ENCODE peak calls at places on chromosomes 6 and 20, in six cellular contexts. One of them, this sample, is unnamed.

GRCh38 chr6:16982827-16983226 is 119.0 kb upstream of the STMND1 start:
- DNase-seq in neural crest cell: no peak
- DNase-seq in GM12865: peak; percentile 57
- DNase-seq in dorsolateral prefrontal cortex: no peak
- DNase-seq in heart right ventricle: no peak
- DNase-seq in progenitor cell of endocrine pancreas: no peak
- DNase-seq in this sample: peak; percentile 7

GRCh38 chr20:58072695-58073671 is 155.5 kb downstream of the ANKRD60 start:
- DNase-seq in neural crest cell: no peak
- DNase-seq in GM12865: no peak
- DNase-seq in dorsolateral prefrontal cortex: no peak
- DNase-seq in heart right ventricle: no peak
- DNase-seq in progenitor cell of endocrine pancreas: no peak
- DNase-seq in this sample: no peak

GRCh38 chr6:56902551-56903464 is 52.1 kb upstream of the BEND6 start:
- DNase-seq in neural crest cell: no peak
- DNase-seq in GM12865: peak; percentile 57
- DNase-seq in dorsolateral prefrontal cortex: peak; percentile 47
- DNase-seq in heart right ventricle: peak; percentile 9
- DNase-seq in progenitor cell of endocrine pancreas: no peak
- DNase-seq in this sample: peak; percentile 20

GRCh38 chr20:57392130-57392445 is 892 bp downstream of the RBM38 start:
- DNase-seq in neural crest cell: no peak
- DNase-seq in GM12865: peak; percentile 46
- DNase-seq in dorsolateral prefrontal cortex: no peak
- DNase-seq in heart right ventricle: no peak
- DNase-seq in progenitor cell of endocrine pancreas: no peak
- DNase-seq in this sample: peak; percentile 47

GRCh38 chr6:68778356-68779020 is 143.4 kb downstream of the ADGRB3 start:
- DNase-seq in neural crest cell: peak; percentile 8
- DNase-seq in GM12865: peak; percentile 26
- DNase-seq in dorsolateral prefrontal cortex: peak; percentile 67
- DNase-seq in heart right ventricle: peak; percentile 39
- DNase-seq in progenitor cell of endocrine pancreas: peak; percentile 15
- DNase-seq in this sample: no peak

GRCh38 chr6:167567142-167568033 is 242.5 kb downstream of the TTLL2 start:
- DNase-seq in neural crest cell: no peak
- DNase-seq in GM12865: no peak
- DNase-seq in dorsolateral prefrontal cortex: no peak
- DNase-seq in heart right ventricle: no peak
- DNase-seq in progenitor cell of endocrine pancreas: no peak
- DNase-seq in this sample: no peak

GRCh38 chr6:7914991-7915789 is 4.6 kb upstream of the TXNDC5 start:
- DNase-seq in neural crest cell: no peak
- DNase-seq in GM12865: peak; percentile 69
- DNase-seq in dorsolateral prefrontal cortex: no peak
- DNase-seq in heart right ventricle: peak; percentile 76
- DNase-seq in progenitor cell of endocrine pancreas: no peak
- DNase-seq in this sample: no peak

GRCh38 chr20:20593447-20594170 is 118.8 kb downstream of the RALGAPA2 start:
- DNase-seq in neural crest cell: peak; percentile 42
- DNase-seq in GM12865: peak; percentile 66
- DNase-seq in dorsolateral prefrontal cortex: peak; percentile 80
- DNase-seq in heart right ventricle: no peak
- DNase-seq in progenitor cell of endocrine pancreas: no peak
- DNase-seq in this sample: peak; percentile 36

GRCh38 chr6:106560966-106561740 is 68.1 kb downstream of the RTN4IP1 start:
- DNase-seq in neural crest cell: no peak
- DNase-seq in GM12865: no peak
- DNase-seq in dorsolateral prefrontal cortex: no peak
- DNase-seq in heart right ventricle: no peak
- DNase-seq in progenitor cell of endocrine pancreas: no peak
- DNase-seq in this sample: no peak

GRCh38 chr6:142885182-142885867 is 59.7 kb downstream of the HIVEP2 start:
- DNase-seq in neural crest cell: no peak
- DNase-seq in GM12865: peak; percentile 88
- DNase-seq in dorsolateral prefrontal cortex: no peak
- DNase-seq in heart right ventricle: peak; percentile 61
- DNase-seq in progenitor cell of endocrine pancreas: no peak
- DNase-seq in this sample: peak; percentile 19

GRCh38 chr20:64216036-64216435 is 39.5 kb upstream of the PCMTD2 start:
- DNase-seq in neural crest cell: no peak
- DNase-seq in GM12865: no peak
- DNase-seq in dorsolateral prefrontal cortex: peak; percentile 88
- DNase-seq in heart right ventricle: peak; percentile 28
- DNase-seq in progenitor cell of endocrine pancreas: no peak
- DNase-seq in this sample: no peak

GRCh38 chr6:137867685-137868509 is 838 bp downstream of the TNFAIP3 start:
- DNase-seq in neural crest cell: peak; percentile 10
- DNase-seq in GM12865: peak; percentile 69
- DNase-seq in dorsolateral prefrontal cortex: no peak
- DNase-seq in heart right ventricle: no peak
- DNase-seq in progenitor cell of endocrine pancreas: no peak
- DNase-seq in this sample: no peak

GRCh38 chr6:138620630-138621029 is 121.3 kb upstream of the NHSL1 start:
- DNase-seq in neural crest cell: no peak
- DNase-seq in GM12865: no peak
- DNase-seq in dorsolateral prefrontal cortex: no peak
- DNase-seq in heart right ventricle: no peak
- DNase-seq in progenitor cell of endocrine pancreas: no peak
- DNase-seq in this sample: no peak

GRCh38 chr6:110664933-110665332 is 150.3 kb downstream of the CDK19 start:
- DNase-seq in neural crest cell: no peak
- DNase-seq in GM12865: peak; percentile 23
- DNase-seq in dorsolateral prefrontal cortex: no peak
- DNase-seq in heart right ventricle: no peak
- DNase-seq in progenitor cell of endocrine pancreas: no peak
- DNase-seq in this sample: peak; percentile 20

GRCh38 chr6:17311595-17312311 is 30.6 kb downstream of the RBM24 start:
- DNase-seq in neural crest cell: no peak
- DNase-seq in GM12865: no peak
- DNase-seq in dorsolateral prefrontal cortex: no peak
- DNase-seq in heart right ventricle: peak; percentile 34
- DNase-seq in progenitor cell of endocrine pancreas: no peak
- DNase-seq in this sample: no peak

GRCh38 chr6:152642578-152643375 is 5.6 kb upstream of the SYNE1 start:
- DNase-seq in neural crest cell: peak; percentile 5
- DNase-seq in GM12865: peak; percentile 89
- DNase-seq in dorsolateral prefrontal cortex: peak; percentile 72
- DNase-seq in heart right ventricle: peak; percentile 73
- DNase-seq in progenitor cell of endocrine pancreas: peak; percentile 31
- DNase-seq in this sample: no peak

GRCh38 chr20:8535403-8536003 is 403.4 kb downstream of the PLCB1 start:
- DNase-seq in neural crest cell: no peak
- DNase-seq in GM12865: peak; percentile 32
- DNase-seq in dorsolateral prefrontal cortex: no peak
- DNase-seq in heart right ventricle: no peak
- DNase-seq in progenitor cell of endocrine pancreas: no peak
- DNase-seq in this sample: peak; percentile 9

GRCh38 chr6:131694832-131695426 is 6.3 kb downstream of the OR2A4 start:
- DNase-seq in neural crest cell: peak; percentile 48
- DNase-seq in GM12865: peak; percentile 49
- DNase-seq in dorsolateral prefrontal cortex: peak; percentile 4
- DNase-seq in heart right ventricle: peak; percentile 54
- DNase-seq in progenitor cell of endocrine pancreas: peak; percentile 49
- DNase-seq in this sample: peak; percentile 60

GRCh38 chr6:4910060-4910746 is 93.6 kb downstream of the RPP40 start:
- DNase-seq in neural crest cell: no peak
- DNase-seq in GM12865: no peak
- DNase-seq in dorsolateral prefrontal cortex: no peak
- DNase-seq in heart right ventricle: no peak
- DNase-seq in progenitor cell of endocrine pancreas: no peak
- DNase-seq in this sample: no peak

GRCh38 chr6:141212296-141212695 is 920.4 kb upstream of the GJE1 start:
- DNase-seq in neural crest cell: no peak
- DNase-seq in GM12865: no peak
- DNase-seq in dorsolateral prefrontal cortex: no peak
- DNase-seq in heart right ventricle: no peak
- DNase-seq in progenitor cell of endocrine pancreas: no peak
- DNase-seq in this sample: no peak
- TF ChIP-seq CTCF in neural crest cell: no peak
- TF ChIP-seq CTCF in GM12865: no peak
- TF ChIP-seq CTCF in dorsolateral prefrontal cortex: no peak
- TF ChIP-seq CTCF in heart right ventricle: no peak
- TF ChIP-seq CTCF in progenitor cell of endocrine pancreas: no peak
- TF ChIP-seq CTCF in this sample: no peak

GRCh38 chr6:154408906-154409500 is 52.4 kb upstream of the IPCEF1 start:
- DNase-seq in neural crest cell: no peak
- DNase-seq in GM12865: peak; percentile 36
- DNase-seq in dorsolateral prefrontal cortex: no peak
- DNase-seq in heart right ventricle: no peak
- DNase-seq in progenitor cell of endocrine pancreas: no peak
- DNase-seq in this sample: no peak
- TF ChIP-seq CTCF in neural crest cell: peak; percentile 41
- TF ChIP-seq CTCF in GM12865: no peak
- TF ChIP-seq CTCF in dorsolateral prefrontal cortex: peak; percentile 38
- TF ChIP-seq CTCF in heart right ventricle: peak; percentile 14
- TF ChIP-seq CTCF in progenitor cell of endocrine pancreas: peak; percentile 35
- TF ChIP-seq CTCF in this sample: no peak

DNA sequence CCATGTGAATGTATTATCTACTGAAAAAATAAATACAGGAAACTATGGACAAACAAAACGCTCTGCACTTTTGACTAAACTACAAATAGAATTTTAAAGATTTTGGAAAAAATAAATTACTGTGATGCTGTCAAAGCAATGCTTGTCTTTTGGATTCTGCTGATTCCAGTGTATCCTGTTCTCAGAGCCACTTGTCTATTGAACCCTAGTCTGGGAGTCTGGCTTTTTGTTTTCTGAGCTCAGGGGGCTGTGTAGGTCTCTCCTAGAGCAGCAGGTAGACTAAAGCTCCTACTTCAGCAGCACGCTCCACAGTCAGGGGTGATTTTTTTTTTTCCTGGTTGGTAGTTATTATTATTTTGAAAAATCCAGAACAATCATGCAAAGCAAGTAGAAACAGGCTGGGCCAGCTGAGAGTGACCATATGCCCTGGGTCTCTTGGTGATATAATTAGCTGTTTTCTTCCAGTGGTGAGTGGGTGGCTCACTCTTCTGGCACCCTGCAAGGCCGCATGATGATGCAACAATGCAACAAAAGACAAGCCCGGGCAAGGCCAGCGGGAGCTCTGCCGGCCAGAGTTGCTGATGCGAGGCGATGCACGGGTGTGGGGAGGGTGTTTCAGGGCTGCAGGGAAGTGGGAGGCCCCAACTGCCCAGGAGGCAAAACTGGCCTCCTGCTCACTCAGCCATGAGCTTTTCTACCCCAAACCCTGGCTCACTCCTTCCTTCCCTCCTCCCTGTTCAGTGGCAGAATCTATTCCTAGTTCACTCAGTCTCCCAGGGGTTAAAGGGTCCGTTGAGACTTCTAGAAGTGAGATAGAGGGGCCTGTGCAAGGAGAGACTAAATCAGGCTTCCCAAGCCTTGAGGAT is 11.6 kb upstream of the CDKN1A start:
- DNase-seq in neural crest cell: peak; percentile 28
- DNase-seq in GM12865: peak; percentile 95
- DNase-seq in dorsolateral prefrontal cortex: no peak
- DNase-seq in heart right ventricle: peak; percentile 63
- DNase-seq in progenitor cell of endocrine pancreas: no peak
- DNase-seq in this sample: peak; percentile 76
- TF ChIP-seq CTCF in neural crest cell: no peak
- TF ChIP-seq CTCF in GM12865: no peak
- TF ChIP-seq CTCF in dorsolateral prefrontal cortex: no peak
- TF ChIP-seq CTCF in heart right ventricle: no peak
- TF ChIP-seq CTCF in progenitor cell of endocrine pancreas: no peak
- TF ChIP-seq CTCF in this sample: no peak

GRCh38 chr20:11098888-11099287 is 425.1 kb upstream of the JAG1 start:
- DNase-seq in neural crest cell: no peak
- DNase-seq in GM12865: no peak
- DNase-seq in dorsolateral prefrontal cortex: no peak
- DNase-seq in heart right ventricle: no peak
- DNase-seq in progenitor cell of endocrine pancreas: no peak
- DNase-seq in this sample: no peak
- TF ChIP-seq CTCF in neural crest cell: no peak
- TF ChIP-seq CTCF in GM12865: peak; percentile 2
- TF ChIP-seq CTCF in dorsolateral prefrontal cortex: no peak
- TF ChIP-seq CTCF in heart right ventricle: peak; percentile 14
- TF ChIP-seq CTCF in progenitor cell of endocrine pancreas: no peak
- TF ChIP-seq CTCF in this sample: no peak

DNA sequence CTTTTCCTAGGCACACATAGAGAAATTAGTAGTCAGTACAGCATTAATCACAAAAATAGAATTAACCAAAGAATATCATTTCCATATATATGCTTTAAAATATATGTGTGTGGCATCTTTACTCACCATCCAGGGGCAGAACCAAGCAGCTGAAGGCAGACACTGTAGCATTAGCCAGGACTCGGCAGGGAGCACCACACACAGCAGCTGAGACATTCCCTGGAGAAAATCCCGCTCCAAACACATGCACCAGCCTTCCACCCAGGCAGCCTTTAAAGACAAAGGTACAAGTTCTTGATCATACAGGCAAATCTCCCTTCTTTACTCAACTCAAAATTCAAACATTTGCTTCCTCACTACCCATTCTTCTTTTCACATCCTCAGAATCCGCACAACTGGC is 64.7 kb downstream of the PKHD1 start:
- DNase-seq in neural crest cell: no peak
- DNase-seq in GM12865: no peak
- DNase-seq in dorsolateral prefrontal cortex: no peak
- DNase-seq in heart right ventricle: no peak
- DNase-seq in progenitor cell of endocrine pancreas: no peak
- DNase-seq in this sample: no peak
- TF ChIP-seq CTCF in neural crest cell: no peak
- TF ChIP-seq CTCF in GM12865: no peak
- TF ChIP-seq CTCF in dorsolateral prefrontal cortex: no peak
- TF ChIP-seq CTCF in heart right ventricle: no peak
- TF ChIP-seq CTCF in progenitor cell of endocrine pancreas: no peak
- TF ChIP-seq CTCF in this sample: no peak